ENCODE peak calls at places on chromosomes 13 and 19, in six cellular contexts. A is neural progenitor cell, E is A549, D is tibial nerve, G is psoas muscle, F is heart left ventricle. R is an unnamed sample.

GRCh38 chr19:6235031-6235951 is 44.5 kb downstream of the MLLT1 start:
- DNase-seq in D (no peak), A (no peak), G (no peak), F (no peak), E (no peak), R (no peak)

GRCh38 chr19:45972081-45972943 is 1.4 kb downstream of the NOVA2 start:
- DNase-seq in D (no peak), E (no peak), A (no peak), G (no peak), F (peak), R (peak)

GRCh38 chr13:91326156-91326555 is 21.3 kb upstream of the MIR17HG start:
- DNase-seq in F (no peak), E (no peak), A (no peak), D (no peak), G (no peak), R (no peak)

GRCh38 chr13:39684531-39685137 is 29.2 kb downstream of the COG6 start:
- DNase-seq in G (no peak), F (no peak), E (peak), A (peak), D (no peak), R (no peak)

GRCh38 chr19:28541029-28541428 is 671.9 kb downstream of the UQCRFS1 start:
- DNase-seq in A (no peak), E (no peak), F (no peak), G (no peak), D (no peak), R (no peak)

GRCh38 chr13:35996360-35996759 is 134.8 kb downstream of the DCLK1 start:
- DNase-seq in E (no peak), A (no peak), D (no peak), F (no peak), G (no peak), R (no peak)

GRCh38 chr13:68291595-68291994 is 1061.5 kb upstream of the PCDH9 start:
- DNase-seq in A (no peak), E (no peak), F (no peak), D (no peak), G (peak), R (no peak)

GRCh38 chr13:75494491-75494890 is 12.5 kb upstream of the TBC1D4 start:
- DNase-seq in D (no peak), G (no peak), E (no peak), F (no peak), A (no peak), R (no peak)

GRCh38 chr19:33740811-33741396 is 55.8 kb upstream of the KCTD15 start:
- DNase-seq in D (no peak), E (peak), A (peak), F (peak), G (no peak), R (no peak)

GRCh38 chr19:9801976-9802375 is 16.9 kb downstream of the FBXL12 start:
- DNase-seq in E (no peak), D (no peak), A (no peak), F (no peak), G (no peak), R (no peak)

GRCh38 chr13:113952983-113953520 is 20.8 kb downstream of the C13orf46 start:
- DNase-seq in D (no peak), E (no peak), G (no peak), F (no peak), A (no peak), R (no peak)

GRCh38 chr13:75170321-75170720 is 311.6 kb downstream of the TBC1D4 start:
- DNase-seq in A (no peak), E (no peak), G (no peak), D (no peak), F (no peak), R (peak)

GRCh38 chr13:29589967-29590366 is 5.5 kb downstream of the SLC7A1 start:
- DNase-seq in A (peak), G (no peak), F (no peak), D (no peak), E (no peak), R (no peak)

GRCh38 chr19:13556552-13556951 is 50.3 kb upstream of the CACNA1A start:
- DNase-seq in A (no peak), D (no peak), G (no peak), F (no peak), E (no peak), R (no peak)

GRCh38 chr19:47609885-47610545 is 1.1 kb downstream of the BICRA start:
- DNase-seq in A (peak), G (peak), F (peak), D (no peak), E (peak), R (peak)

GRCh38 chr19:45828945-45829344 is 13.8 kb upstream of the RSPH6A start:
- DNase-seq in D (no peak), A (no peak), F (no peak), E (no peak), G (peak), R (no peak)

GRCh38 chr13:74681891-74682290 is 547.7 kb upstream of the KLF12 start:
- DNase-seq in D (no peak), A (no peak), E (no peak), G (no peak), F (no peak), R (no peak)

GRCh38 chr19:45691516-45692186 is at the start of gene SNRPD2:
- DNase-seq in F (peak), A (peak), E (peak), D (peak), G (peak), R (peak)

GRCh38 chr13:85597790-85598500 is 201.3 kb downstream of the SLITRK6 start:
- DNase-seq in E (no peak), G (no peak), A (no peak), F (no peak), D (no peak), R (no peak)

GRCh38 chr13:109271991-109272454 is 514.4 kb downstream of the IRS2 start:
- DNase-seq in D (no peak), E (peak), G (no peak), A (peak), F (no peak), R (no peak)

GRCh38 chr13:26502826-26503225 is 54.7 kb upstream of the WASF3 start:
- DNase-seq in D (no peak), G (peak), E (no peak), A (peak), F (no peak), R (no peak)

GRCh38 chr13:37385248-37385647 is 213.3 kb downstream of the POSTN start:
- DNase-seq in G (no peak), A (peak), F (no peak), D (no peak), E (no peak), R (no peak)

GRCh38 chr13:61765940-61766666 is 350.5 kb upstream of the PCDH20 start:
- DNase-seq in G (no peak), F (no peak), E (no peak), A (no peak), D (no peak), R (no peak)

GRCh38 chr19:57002195-57002601 is 117.6 kb upstream of the USP29 start:
- DNase-seq in A (no peak), F (no peak), G (no peak), D (no peak), E (no peak), R (no peak)

GRCh38 chr13:98992355-98992754 is 14.5 kb upstream of the DOCK9 start:
- DNase-seq in D (no peak), A (no peak), F (no peak), E (no peak), G (no peak), R (no peak)

GRCh38 chr13:100110269-100110668 is 21.4 kb downstream of the PCCA start:
- DNase-seq in F (no peak), A (no peak), D (no peak), E (no peak), G (no peak), R (no peak)

GRCh38 chr13:24406524-24406923 is 97.1 kb downstream of the C1QTNF9 start:
- DNase-seq in F (no peak), E (no peak), A (no peak), D (no peak), G (no peak), R (no peak)

GRCh38 chr19:50975766-50976165 is 6.4 kb upstream of the KLK6 start:
- DNase-seq in F (no peak), E (peak), G (no peak), D (no peak), A (no peak), R (no peak)

GRCh38 chr13:76646946-76647345 is 239.3 kb downstream of the KCTD12 start:
- DNase-seq in G (no peak), D (no peak), F (no peak), E (no peak), A (no peak), R (no peak)

GRCh38 chr19:55156202-55157063 is 1.1 kb downstream of the TNNI3 start:
- DNase-seq in G (peak), A (peak), E (peak), F (peak), D (no peak), R (no peak)

GRCh38 chr13:98504371-98504963 is 72.4 kb downstream of the STK24 start:
- DNase-seq in F (no peak), E (no peak), G (no peak), D (no peak), A (no peak), R (no peak)

GRCh38 chr13:43331676-43332075 is 308.3 kb downstream of the DNAJC15 start:
- DNase-seq in E (no peak), F (no peak), A (peak), D (no peak), G (no peak), R (no peak)

GRCh38 chr19:456547-457110 is 4.2 kb downstream of the SHC2 start:
- DNase-seq in G (peak), E (no peak), F (no peak), A (no peak), D (no peak), R (no peak)

GRCh38 chr19:34678085-34678412 is 571 bp downstream of the ZNF302 start:
- DNase-seq in F (no peak), E (no peak), D (no peak), A (no peak), G (no peak), R (no peak)

GRCh38 chr19:12687496-12688196 is at the start of gene GNG14:
- DNase-seq in A (no peak), D (no peak), E (no peak), F (no peak), G (no peak), R (no peak)

GRCh38 chr19:45600340-45600885 is 1.6 kb downstream of the GPR4 start:
- DNase-seq in F (no peak), G (no peak), A (no peak), E (no peak), D (no peak), R (no peak)

GRCh38 chr13:50406831-50407230 is 391.6 kb downstream of the KCNRG start:
- DNase-seq in D (no peak), G (no peak), A (peak), F (no peak), E (no peak), R (no peak)

GRCh38 chr13:90732049-90732448 is 615.4 kb upstream of the MIR17HG start:
- DNase-seq in D (no peak), A (peak), F (no peak), G (no peak), E (peak), R (peak)

GRCh38 chr13:45830121-45830520 is 21.4 kb downstream of the SIAH3 start:
- DNase-seq in G (no peak), A (no peak), F (no peak), E (no peak), D (no peak), R (no peak)

GRCh38 chr13:99955747-99956472 is 15.7 kb downstream of the ZIC5 start:
- DNase-seq in G (no peak), F (no peak), D (no peak), E (no peak), A (peak), R (peak)

DNA sequence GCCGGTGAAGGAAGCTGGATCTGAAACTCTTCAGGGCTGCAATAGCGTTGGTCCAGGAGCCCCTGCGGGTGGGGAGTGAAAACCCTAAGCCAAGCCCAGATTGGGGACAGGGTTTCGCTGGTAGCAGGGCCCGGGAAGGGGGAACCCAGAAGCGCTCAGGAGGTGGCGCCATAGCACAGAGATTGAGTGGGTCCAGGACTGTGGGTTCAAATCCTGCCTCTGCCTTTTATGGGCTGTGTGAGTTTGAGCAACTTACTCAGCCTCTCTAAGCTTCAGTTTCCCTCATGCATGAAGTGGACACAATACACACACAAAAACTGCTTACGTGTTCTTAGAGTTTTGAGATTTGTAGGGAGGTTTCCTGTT is 8.3 kb upstream of the SYCN start:
- DNase-seq in G (no peak), D (no peak), A (peak), E (peak), F (no peak), R (peak)
- TF ChIP-seq CTCF in G (no peak), D (no peak), A (peak), E (peak), F (no peak), R (peak)

DNA sequence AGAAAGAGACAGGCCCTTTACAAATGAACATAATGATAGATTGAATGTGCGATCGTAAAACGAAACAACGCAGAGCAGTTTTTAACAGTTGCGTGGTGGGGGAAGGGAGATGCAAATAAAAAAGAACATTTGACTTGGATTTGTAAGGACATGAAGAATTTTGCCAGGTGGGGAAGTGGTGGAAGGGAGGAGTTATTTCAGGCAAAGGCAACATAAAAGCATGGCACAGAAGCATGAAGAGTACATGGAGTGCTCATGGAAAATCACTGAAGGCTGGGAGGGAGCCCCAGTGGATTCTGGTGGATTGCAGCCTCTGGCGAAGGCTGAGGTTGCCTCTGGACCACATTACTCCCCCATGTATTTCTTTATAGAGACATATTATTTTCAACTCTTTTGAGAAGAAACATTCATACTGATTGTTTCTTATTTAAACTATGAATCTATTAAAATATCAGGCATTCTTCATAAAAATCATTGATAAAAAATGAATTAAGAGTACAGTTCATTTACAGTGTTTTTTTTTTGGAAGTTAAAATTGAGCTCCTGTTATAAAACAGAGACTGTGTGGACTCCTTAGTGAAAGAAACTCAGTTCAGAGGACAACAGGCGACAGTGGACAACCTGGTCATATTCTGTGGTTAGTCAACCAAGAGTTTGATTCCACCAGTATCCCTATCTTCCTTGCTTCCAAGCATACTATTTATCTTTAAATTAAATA is 57.5 kb downstream of the STARD13 start:
- DNase-seq in F (no peak), G (no peak), A (no peak), E (no peak), D (no peak), R (no peak)
- H3K4me3 ChIP-seq in F (no peak), G (no peak), A (no peak), E (no peak), D (no peak), R (no peak)

GRCh38 chr13:105345116-105345515 is 1190.3 kb downstream of the EFNB2 start:
- DNase-seq in G (no peak), E (no peak), A (no peak), F (no peak), D (no peak), R (no peak)
- H3K27ac ChIP-seq in G (no peak), E (no peak), A (no peak), F (no peak), D (no peak), R (no peak)

GRCh38 chr13:22455036-22455435 is 725.7 kb upstream of the SGCG start:
- DNase-seq in A (no peak), E (no peak), D (no peak), G (no peak), F (no peak), R (no peak)
- TF ChIP-seq CTCF in A (no peak), E (no peak), D (no peak), G (no peak), F (no peak), R (no peak)

GRCh38 chr13:41008349-41008980 is 10.7 kb downstream of the ELF1 start:
- DNase-seq in D (no peak), F (no peak), G (no peak), A (no peak), E (peak), R (no peak)

GRCh38 chr13:41005709-41006108 is 13.4 kb downstream of the ELF1 start:
- DNase-seq in G (no peak), A (no peak), E (no peak), F (no peak), D (no peak), R (no peak)

GRCh38 chr13:41006951-41007350 is 12.2 kb downstream of the ELF1 start:
- DNase-seq in A (no peak), G (no peak), E (no peak), D (no peak), F (no peak), R (no peak)

GRCh38 chr13:41006296-41006695 is 12.8 kb downstream of the ELF1 start:
- DNase-seq in A (no peak), F (no peak), E (no peak), G (no peak), D (no peak), R (no peak)

DNA sequence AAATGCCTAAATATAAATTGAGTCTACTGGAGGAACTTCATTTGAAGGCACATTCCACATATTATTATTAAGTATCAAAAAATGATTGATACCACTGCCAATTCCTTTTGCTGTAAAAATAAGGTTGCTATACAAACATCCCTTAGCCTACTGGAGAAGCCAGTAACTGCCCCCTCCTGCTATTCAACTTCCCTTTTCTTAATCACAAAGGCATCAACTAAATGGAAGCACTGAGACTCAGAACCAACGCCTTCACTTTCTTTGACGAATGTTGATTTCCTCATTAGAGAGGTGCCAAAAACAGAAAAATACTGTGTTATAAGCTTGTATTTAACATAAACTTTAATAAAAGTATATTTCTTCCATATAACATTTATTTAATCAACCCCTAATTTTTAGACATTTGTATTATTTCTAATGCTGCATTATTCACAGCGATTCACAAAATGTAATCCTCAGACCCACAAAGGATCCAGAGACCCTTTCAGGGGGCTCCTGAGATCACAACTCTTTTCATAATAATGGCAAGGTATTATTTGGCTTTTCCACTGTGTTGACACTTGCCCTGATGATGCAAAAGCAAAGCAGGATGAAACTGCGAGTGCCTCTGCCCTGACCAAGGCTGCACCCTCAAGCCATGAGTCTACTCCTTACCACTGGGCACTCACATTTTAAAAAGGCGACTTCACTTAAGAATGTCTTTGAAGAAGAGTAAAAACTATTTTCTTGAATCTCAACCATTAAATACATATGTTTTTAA is 11.6 kb downstream of the ELF1 start:
- DNase-seq in D (no peak), A (peak), E (no peak), F (no peak), G (no peak), R (no peak)
- H3K4me3 ChIP-seq in D (no peak), A (no peak), E (peak), F (no peak), G (no peak), R (no peak)

GRCh38 chr19:40688294-40688693 is 2.2 kb downstream of the NUMBL start:
- DNase-seq in D (no peak), G (no peak), A (no peak), F (no peak), E (no peak), R (no peak)
- H3K27ac ChIP-seq in D (peak), G (no peak), A (no peak), F (peak), E (no peak), R (no peak)